ENCODE peak calls at places on chromosomes 7 and 10, in seven cellular contexts. X, K, T, U, H, W and I are unnamed samples.

GRCh38 chr7:28297821-28298439 is 114.4 kb upstream of the CREB5 start:
- DNase-seq in X (no peak), K (no peak), T (no peak), U (no peak), H (peak; percentile 58), W (no peak), I (no peak)

GRCh38 chr7:32037650-32038198 is 32.5 kb downstream of the PDE1C start:
- DNase-seq in X (no peak), K (no peak), T (no peak), U (no peak), H (no peak), W (no peak), I (peak; percentile 65)

GRCh38 chr10:20879136-20879535 is 18.0 kb downstream of the NEBL start:
- DNase-seq in X (no peak), K (no peak), T (no peak), U (no peak), H (no peak), W (no peak), I (no peak)

GRCh38 chr10:112375721-112376577 is 2.0 kb downstream of the ACSL5 start:
- DNase-seq in X (peak; percentile 68), K (peak; percentile 18), T (peak; percentile 30), U (peak; percentile 65), H (peak; percentile 78), W (peak; percentile 26), I (peak; percentile 77)

GRCh38 chr7:96236198-96237039 is 85.5 kb downstream of the SLC25A13 start:
- DNase-seq in X (peak; percentile 67), K (peak; percentile 94), T (no peak), U (peak; percentile 47), H (no peak), W (no peak), I (no peak)

GRCh38 chr7:151142686-151143040 is 24.8 kb downstream of the GBX1 start:
- DNase-seq in X (no peak), K (no peak), T (no peak), U (no peak), H (peak; percentile 34), W (no peak), I (no peak)

GRCh38 chr10:47151880-47152279 is 148.1 kb upstream of the GDF10 start:
- DNase-seq in X (no peak), K (no peak), T (no peak), U (no peak), H (no peak), W (no peak), I (no peak)

GRCh38 chr10:18955041-18955440 is 93.6 kb upstream of the MALRD1 start:
- DNase-seq in X (no peak), K (no peak), T (no peak), U (no peak), H (no peak), W (no peak), I (no peak)

GRCh38 chr7:142880886-142881505 is 4.5 kb downstream of the TRPV6 start:
- DNase-seq in X (no peak), K (peak; percentile 11), T (no peak), U (no peak), H (peak; percentile 63), W (no peak), I (no peak)

GRCh38 chr10:112539340-112539739 is 92.3 kb downstream of the VTI1A start:
- DNase-seq in X (no peak), K (no peak), T (no peak), U (no peak), H (no peak), W (no peak), I (no peak)

GRCh38 chr10:132928261-132928660 is 14.1 kb downstream of the CFAP46 start:
- DNase-seq in X (no peak), K (no peak), T (no peak), U (no peak), H (no peak), W (no peak), I (no peak)

GRCh38 chr10:132929953-132930640 is 12.3 kb downstream of the CFAP46 start:
- DNase-seq in X (no peak), K (no peak), T (no peak), U (no peak), H (no peak), W (no peak), I (peak; percentile 60)

GRCh38 chr10:132932461-132933307 is 9.7 kb downstream of the CFAP46 start:
- DNase-seq in X (peak; percentile 44), K (no peak), T (no peak), U (no peak), H (no peak), W (no peak), I (peak; percentile 52)

GRCh38 chr10:132933308-132934042 is 8.9 kb downstream of the CFAP46 start:
- DNase-seq in X (peak; percentile 57), K (no peak), T (no peak), U (no peak), H (no peak), W (no peak), I (no peak)

DNA sequence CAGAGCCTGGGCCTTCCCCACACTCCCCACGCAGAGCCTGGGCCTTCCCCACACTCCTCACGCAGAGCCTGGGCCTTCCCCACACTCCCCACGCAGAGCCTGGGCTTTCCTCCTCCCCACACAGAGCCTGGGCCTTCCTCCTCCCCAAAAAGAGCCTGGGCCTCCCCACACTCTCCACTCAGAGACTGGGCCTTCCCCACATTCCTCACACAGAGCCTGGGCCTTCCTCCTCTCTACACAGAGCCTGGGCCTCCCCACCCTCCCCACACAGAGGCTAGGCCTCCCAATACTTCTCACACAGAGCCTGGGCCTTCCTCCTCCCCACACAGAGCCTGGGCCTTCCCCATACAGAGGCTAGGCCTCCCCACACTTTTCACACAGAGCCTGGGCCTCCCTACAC is 11.1 kb downstream of the CFAP46 start:
- DNase-seq in X (no peak), K (no peak), T (no peak), U (no peak), H (no peak), W (no peak), I (peak; percentile 67)
- TF ChIP-seq CTCF in X (no peak), K (no peak), T (no peak), U (no peak), H (no peak), W (no peak), I (no peak)

DNA sequence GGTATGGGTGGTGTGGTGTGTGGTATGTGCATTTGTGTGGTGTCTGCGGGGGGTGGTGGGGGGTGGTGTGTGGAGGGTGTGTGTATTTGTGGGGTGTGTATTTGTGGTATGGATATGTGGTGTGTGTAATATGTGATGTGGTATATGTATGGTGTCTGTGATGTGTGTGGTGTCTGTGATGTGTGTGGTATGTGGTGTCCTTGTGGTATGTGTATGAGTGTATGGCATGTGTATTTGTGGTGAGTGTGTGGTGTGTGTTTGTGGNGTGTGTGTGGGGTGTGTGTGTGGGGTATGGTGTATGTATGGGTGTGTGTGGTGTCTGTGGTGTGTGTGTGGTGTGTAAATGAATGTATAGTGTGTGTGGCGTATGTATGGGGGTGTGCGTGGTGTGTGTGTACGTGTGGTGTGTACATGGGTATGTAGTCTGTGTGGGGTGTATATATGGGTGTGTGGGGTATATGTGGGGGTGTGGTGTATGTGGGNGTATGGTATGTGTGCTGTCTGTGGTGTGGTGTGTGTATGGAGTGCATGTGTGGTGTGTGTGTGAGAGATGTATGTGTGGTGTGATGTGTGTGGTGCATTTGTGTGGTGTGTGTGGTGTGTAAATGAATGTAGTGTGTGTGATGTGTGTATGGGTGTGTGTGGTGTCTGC is 27.1 kb upstream of the CHST15 start:
- DNase-seq in X (no peak), K (no peak), T (no peak), U (no peak), H (no peak), W (no peak), I (no peak)
- H3K4me3 ChIP-seq in X (no peak overlapping the region), K (no peak overlapping the region), T (no peak overlapping the region), U (no peak overlapping the region), H (no peak overlapping the region), W (no peak overlapping the region), I (no peak overlapping the region)

DNA sequence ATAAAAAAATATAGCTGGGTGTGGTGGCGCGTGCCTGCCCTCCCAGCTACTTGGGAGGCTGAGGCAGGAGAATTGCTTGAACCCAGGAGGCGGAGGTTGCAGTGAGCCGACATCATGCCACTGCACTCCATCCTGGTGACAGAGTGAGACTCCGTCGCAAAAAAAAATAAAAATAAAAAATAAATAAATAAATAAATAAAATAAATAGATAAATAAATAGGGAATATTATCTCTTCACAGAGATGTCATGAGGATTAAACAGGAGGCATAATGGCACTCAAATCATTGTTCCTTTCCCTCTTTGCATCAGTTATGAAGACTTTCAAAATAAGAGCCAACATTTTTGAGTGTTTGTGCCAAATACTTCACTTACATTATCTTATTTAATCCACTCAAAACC is 32.0 kb upstream of the BMPR1A start:
- DNase-seq in X (no peak), K (no peak), T (no peak), U (no peak), H (no peak), W (no peak), I (no peak)
- H3K27me3 ChIP-seq in X (no peaks in the 10 kb centered on the region), K (no peaks in the 10 kb centered on the region), T (no peaks in the 10 kb centered on the region), U (peaks cover 44% of the 10 kb centered on the region), H (no peaks in the 10 kb centered on the region), W (no peaks in the 10 kb centered on the region), I (no peaks in the 10 kb centered on the region)

GRCh38 chr7:121395961-121396757 is at the start of gene FAM3C:
- DNase-seq in X (peak; percentile 93), K (peak; percentile 89), T (peak; percentile 89), U (peak; percentile 91), H (peak; percentile 94), W (peak; percentile 78), I (peak; percentile 95)
- TF ChIP-seq CTCF in X (peak; percentile 89), K (peak; percentile 26), T (peak; percentile 98), U (peak; percentile 98), H (peak; percentile 99), W (peak; percentile 99), I (no peak)

GRCh38 chr10:88938938-88939337 is 13.6 kb downstream of the ACTA2 start:
- DNase-seq in X (no peak), K (no peak), T (no peak), U (no peak), H (no peak), W (no peak), I (no peak)

GRCh38 chr10:88938039-88938438 is 14.5 kb downstream of the ACTA2 start:
- DNase-seq in X (no peak), K (no peak), T (no peak), U (no peak), H (no peak), W (no peak), I (no peak)

GRCh38 chr10:88944813-88945212 is 7.8 kb downstream of the ACTA2 start:
- DNase-seq in X (no peak), K (no peak), T (no peak), U (no peak), H (no peak), W (no peak), I (peak; percentile 39)

GRCh38 chr10:88943778-88944177 is 8.8 kb downstream of the ACTA2 start:
- DNase-seq in X (no peak), K (no peak), T (no peak), U (no peak), H (no peak), W (no peak), I (no peak)

DNA sequence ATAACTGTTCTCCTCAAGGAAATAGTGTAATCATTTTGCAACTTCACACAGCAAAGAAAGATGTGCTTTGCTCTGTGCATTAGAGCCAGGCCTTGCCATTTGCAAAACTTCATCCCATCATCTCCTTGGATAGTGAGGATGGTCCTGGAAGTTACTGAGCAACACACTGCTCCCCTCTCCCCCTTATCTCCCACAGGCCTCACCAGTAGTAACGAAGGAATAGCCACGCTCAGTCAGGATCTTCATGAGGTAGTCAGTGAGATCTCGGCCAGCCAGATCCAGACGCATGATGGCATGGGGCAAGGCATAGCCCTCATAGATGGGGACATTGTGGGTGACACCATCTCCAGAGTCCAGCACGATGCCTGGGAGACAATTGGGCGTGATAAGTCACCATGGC is 11.5 kb downstream of the ACTA2 start:
- DNase-seq in X (no peak), K (no peak), T (no peak), U (no peak), H (no peak), W (no peak), I (no peak)
- H3K4me3 ChIP-seq in X (no peak overlapping the region), K (no peak overlapping the region), T (no peak overlapping the region), U (no peak overlapping the region), H (no peak overlapping the region), W (no peak overlapping the region), I (no peak overlapping the region)